ENCODE peak calls at places on chromosomes 16 and 17, in ten cellular contexts. One of them, this sample, is unnamed.
A peak's percentile ranks its signal among the peaks of the same experiment; 100 is the strongest.

GRCh38 chr17:2138318-2138717 is 83.4 kb downstream of the HIC1 start:
- DNase-seq in stomach: no peak
- DNase-seq in heart left ventricle: no peak
- DNase-seq in A549: no peak
- DNase-seq in CD8-positive, alpha-beta T cell: peak; percentile 37
- DNase-seq in endothelial cell of umbilical vein: no peak
- DNase-seq in PC-9: no peak
- DNase-seq in neural progenitor cell: no peak
- DNase-seq in Peyer's patch: peak; percentile 51
- DNase-seq in left ventricle myocardium inferior: no peak
- DNase-seq in this sample: no peak

GRCh38 chr16:19436540-19436939 is 18.9 kb downstream of the TMC5 start:
- DNase-seq in stomach: no peak
- DNase-seq in heart left ventricle: no peak
- DNase-seq in A549: no peak
- DNase-seq in CD8-positive, alpha-beta T cell: no peak
- DNase-seq in endothelial cell of umbilical vein: no peak
- DNase-seq in PC-9: no peak
- DNase-seq in neural progenitor cell: no peak
- DNase-seq in Peyer's patch: no peak
- DNase-seq in left ventricle myocardium inferior: no peak
- DNase-seq in this sample: no peak

GRCh38 chr16:51545951-51546350 is 394.9 kb upstream of the SALL1 start:
- DNase-seq in stomach: no peak
- DNase-seq in heart left ventricle: no peak
- DNase-seq in A549: no peak
- DNase-seq in CD8-positive, alpha-beta T cell: no peak
- DNase-seq in endothelial cell of umbilical vein: no peak
- DNase-seq in PC-9: no peak
- DNase-seq in neural progenitor cell: no peak
- DNase-seq in Peyer's patch: no peak
- DNase-seq in left ventricle myocardium inferior: no peak
- DNase-seq in this sample: no peak

GRCh38 chr17:14268264-14268663 is 31.6 kb upstream of the CDRT15 start:
- DNase-seq in stomach: no peak
- DNase-seq in heart left ventricle: no peak
- DNase-seq in A549: no peak
- DNase-seq in CD8-positive, alpha-beta T cell: no peak
- DNase-seq in endothelial cell of umbilical vein: no peak
- DNase-seq in PC-9: no peak
- DNase-seq in neural progenitor cell: no peak
- DNase-seq in Peyer's patch: no peak
- DNase-seq in left ventricle myocardium inferior: no peak
- DNase-seq in this sample: no peak

GRCh38 chr16:64846966-64847365 is 274.9 kb downstream of the CDH11 start:
- DNase-seq in stomach: no peak
- DNase-seq in heart left ventricle: no peak
- DNase-seq in A549: no peak
- DNase-seq in CD8-positive, alpha-beta T cell: no peak
- DNase-seq in endothelial cell of umbilical vein: no peak
- DNase-seq in PC-9: no peak
- DNase-seq in neural progenitor cell: no peak
- DNase-seq in Peyer's patch: no peak
- DNase-seq in left ventricle myocardium inferior: no peak
- DNase-seq in this sample: no peak

GRCh38 chr17:27860971-27861669 is 32.0 kb downstream of the LYRM9 start:
- DNase-seq in stomach: no peak
- DNase-seq in heart left ventricle: no peak
- DNase-seq in A549: no peak
- DNase-seq in CD8-positive, alpha-beta T cell: no peak
- DNase-seq in endothelial cell of umbilical vein: no peak
- DNase-seq in PC-9: no peak
- DNase-seq in neural progenitor cell: peak; percentile 11
- DNase-seq in Peyer's patch: no peak
- DNase-seq in left ventricle myocardium inferior: no peak
- DNase-seq in this sample: no peak

GRCh38 chr17:62823111-62823895 is 15.2 kb upstream of the MARCHF10 start:
- DNase-seq in stomach: no peak
- DNase-seq in heart left ventricle: no peak
- DNase-seq in A549: no peak
- DNase-seq in CD8-positive, alpha-beta T cell: no peak
- DNase-seq in endothelial cell of umbilical vein: no peak
- DNase-seq in PC-9: peak; percentile 88
- DNase-seq in neural progenitor cell: no peak
- DNase-seq in Peyer's patch: no peak
- DNase-seq in left ventricle myocardium inferior: no peak
- DNase-seq in this sample: no peak

GRCh38 chr16:87956771-87957279 is 5.6 kb downstream of the BANP start:
- DNase-seq in stomach: no peak
- DNase-seq in heart left ventricle: no peak
- DNase-seq in A549: peak; percentile 32
- DNase-seq in CD8-positive, alpha-beta T cell: no peak
- DNase-seq in endothelial cell of umbilical vein: peak; percentile 54
- DNase-seq in PC-9: peak; percentile 34
- DNase-seq in neural progenitor cell: no peak
- DNase-seq in Peyer's patch: no peak
- DNase-seq in left ventricle myocardium inferior: no peak
- DNase-seq in this sample: no peak

GRCh38 chr17:19448341-19449268 is 37.6 kb downstream of the RNF112 start:
- DNase-seq in stomach: no peak
- DNase-seq in heart left ventricle: no peak
- DNase-seq in A549: no peak
- DNase-seq in CD8-positive, alpha-beta T cell: no peak
- DNase-seq in endothelial cell of umbilical vein: peak; percentile 99
- DNase-seq in PC-9: peak; percentile 92
- DNase-seq in neural progenitor cell: no peak
- DNase-seq in Peyer's patch: no peak
- DNase-seq in left ventricle myocardium inferior: no peak
- DNase-seq in this sample: no peak

GRCh38 chr17:7323731-7324437 is 5.3 kb downstream of the NEURL4 start:
- DNase-seq in stomach: peak; percentile 67
- DNase-seq in heart left ventricle: no peak
- DNase-seq in A549: peak; percentile 83
- DNase-seq in CD8-positive, alpha-beta T cell: peak; percentile 72
- DNase-seq in endothelial cell of umbilical vein: peak; percentile 32
- DNase-seq in PC-9: no peak
- DNase-seq in neural progenitor cell: peak; percentile 72
- DNase-seq in Peyer's patch: peak; percentile 68
- DNase-seq in left ventricle myocardium inferior: peak; percentile 50
- DNase-seq in this sample: no peak

GRCh38 chr17:52470553-52470952 is 312.0 kb upstream of the CA10 start:
- DNase-seq in stomach: no peak
- DNase-seq in heart left ventricle: no peak
- DNase-seq in A549: no peak
- DNase-seq in CD8-positive, alpha-beta T cell: no peak
- DNase-seq in endothelial cell of umbilical vein: no peak
- DNase-seq in PC-9: no peak
- DNase-seq in neural progenitor cell: no peak
- DNase-seq in Peyer's patch: no peak
- DNase-seq in left ventricle myocardium inferior: no peak
- DNase-seq in this sample: no peak

GRCh38 chr17:51189162-51189561 is 23.0 kb downstream of the NME2 start:
- DNase-seq in stomach: no peak
- DNase-seq in heart left ventricle: no peak
- DNase-seq in A549: no peak
- DNase-seq in CD8-positive, alpha-beta T cell: no peak
- DNase-seq in endothelial cell of umbilical vein: no peak
- DNase-seq in PC-9: no peak
- DNase-seq in neural progenitor cell: no peak
- DNase-seq in Peyer's patch: no peak
- DNase-seq in left ventricle myocardium inferior: no peak
- DNase-seq in this sample: no peak

GRCh38 chr16:11238272-11239202 is 17.5 kb downstream of the SOCS1 start:
- DNase-seq in stomach: no peak
- DNase-seq in heart left ventricle: no peak
- DNase-seq in A549: no peak
- DNase-seq in CD8-positive, alpha-beta T cell: no peak
- DNase-seq in endothelial cell of umbilical vein: no peak
- DNase-seq in PC-9: no peak
- DNase-seq in neural progenitor cell: no peak
- DNase-seq in Peyer's patch: no peak
- DNase-seq in left ventricle myocardium inferior: no peak
- DNase-seq in this sample: no peak
- H3K4me1 ChIP-seq in stomach: peaks cover 9% of the 10 kb centered on the region
- H3K4me1 ChIP-seq in heart left ventricle: no peaks in the 10 kb centered on the region
- H3K4me1 ChIP-seq in A549: no peaks in the 10 kb centered on the region
- H3K4me1 ChIP-seq in CD8-positive, alpha-beta T cell: peaks cover 25% of the 10 kb centered on the region
- H3K4me1 ChIP-seq in endothelial cell of umbilical vein: no peaks in the 10 kb centered on the region
- H3K4me1 ChIP-seq in PC-9: no peaks in the 10 kb centered on the region
- H3K4me1 ChIP-seq in neural progenitor cell: no peaks in the 10 kb centered on the region
- H3K4me1 ChIP-seq in Peyer's patch: no peaks in the 10 kb centered on the region
- H3K4me1 ChIP-seq in left ventricle myocardium inferior: peaks cover 7% of the 10 kb centered on the region
- H3K4me1 ChIP-seq in this sample: peaks cover 3% of the 10 kb centered on the region

GRCh38 chr16:3030872-3031212 is 5.9 kb downstream of the BICDL2 start:
- DNase-seq in stomach: no peak
- DNase-seq in heart left ventricle: no peak
- DNase-seq in A549: no peak
- DNase-seq in CD8-positive, alpha-beta T cell: no peak
- DNase-seq in endothelial cell of umbilical vein: no peak
- DNase-seq in PC-9: no peak
- DNase-seq in neural progenitor cell: no peak
- DNase-seq in Peyer's patch: no peak
- DNase-seq in left ventricle myocardium inferior: no peak
- DNase-seq in this sample: no peak

GRCh38 chr16:3030128-3030871 is 6.4 kb downstream of the BICDL2 start:
- DNase-seq in stomach: no peak
- DNase-seq in heart left ventricle: no peak
- DNase-seq in A549: no peak
- DNase-seq in CD8-positive, alpha-beta T cell: no peak
- DNase-seq in endothelial cell of umbilical vein: no peak
- DNase-seq in PC-9: no peak
- DNase-seq in neural progenitor cell: no peak
- DNase-seq in Peyer's patch: no peak
- DNase-seq in left ventricle myocardium inferior: no peak
- DNase-seq in this sample: no peak

GRCh38 chr16:3029499-3030127 is 5.8 kb downstream of the THOC6 start:
- DNase-seq in stomach: no peak
- DNase-seq in heart left ventricle: no peak
- DNase-seq in A549: no peak
- DNase-seq in CD8-positive, alpha-beta T cell: peak; percentile 26
- DNase-seq in endothelial cell of umbilical vein: no peak
- DNase-seq in PC-9: no peak
- DNase-seq in neural progenitor cell: no peak
- DNase-seq in Peyer's patch: no peak
- DNase-seq in left ventricle myocardium inferior: no peak
- DNase-seq in this sample: no peak

GRCh38 chr16:3035289-3035971 is 1.3 kb downstream of the BICDL2 start:
- DNase-seq in stomach: no peak
- DNase-seq in heart left ventricle: no peak
- DNase-seq in A549: no peak
- DNase-seq in CD8-positive, alpha-beta T cell: no peak
- DNase-seq in endothelial cell of umbilical vein: no peak
- DNase-seq in PC-9: no peak
- DNase-seq in neural progenitor cell: no peak
- DNase-seq in Peyer's patch: no peak
- DNase-seq in left ventricle myocardium inferior: no peak
- DNase-seq in this sample: no peak

DNA sequence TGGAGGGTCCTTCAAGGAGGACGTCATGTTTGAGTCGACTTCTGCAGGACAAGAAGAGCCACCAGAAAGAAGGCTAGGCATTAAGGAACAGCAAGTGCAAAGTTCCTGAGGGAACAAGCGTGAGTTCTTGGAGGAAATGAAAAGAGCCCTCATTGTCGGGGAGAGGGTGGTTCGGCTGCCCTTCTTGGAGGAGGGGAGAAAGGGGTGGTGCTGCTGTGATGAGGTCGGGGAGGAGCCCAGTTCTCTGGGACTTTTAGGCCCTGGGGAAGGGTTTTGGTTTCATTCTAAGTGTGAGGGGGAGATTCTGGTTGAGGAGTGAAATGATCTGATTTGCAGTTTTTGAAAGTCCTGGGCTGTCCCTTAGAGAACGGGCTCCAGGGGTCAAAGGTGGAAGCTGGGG is 4.1 kb downstream of the BICDL2 start:
- DNase-seq in stomach: no peak
- DNase-seq in heart left ventricle: no peak
- DNase-seq in A549: no peak
- DNase-seq in CD8-positive, alpha-beta T cell: no peak
- DNase-seq in endothelial cell of umbilical vein: no peak
- DNase-seq in PC-9: no peak
- DNase-seq in neural progenitor cell: no peak
- DNase-seq in Peyer's patch: no peak
- DNase-seq in left ventricle myocardium inferior: no peak
- DNase-seq in this sample: no peak
- H3K4me3 ChIP-seq in stomach: no peak overlapping the region
- H3K4me3 ChIP-seq in heart left ventricle: no peak overlapping the region
- H3K4me3 ChIP-seq in A549: no peak overlapping the region
- H3K4me3 ChIP-seq in CD8-positive, alpha-beta T cell: no peak overlapping the region
- H3K4me3 ChIP-seq in endothelial cell of umbilical vein: no peak overlapping the region
- H3K4me3 ChIP-seq in PC-9: no peak overlapping the region
- H3K4me3 ChIP-seq in neural progenitor cell: no peak overlapping the region
- H3K4me3 ChIP-seq in Peyer's patch: no peak overlapping the region
- H3K4me3 ChIP-seq in left ventricle myocardium inferior: no peak overlapping the region
- H3K4me3 ChIP-seq in this sample: no peak overlapping the region

DNA sequence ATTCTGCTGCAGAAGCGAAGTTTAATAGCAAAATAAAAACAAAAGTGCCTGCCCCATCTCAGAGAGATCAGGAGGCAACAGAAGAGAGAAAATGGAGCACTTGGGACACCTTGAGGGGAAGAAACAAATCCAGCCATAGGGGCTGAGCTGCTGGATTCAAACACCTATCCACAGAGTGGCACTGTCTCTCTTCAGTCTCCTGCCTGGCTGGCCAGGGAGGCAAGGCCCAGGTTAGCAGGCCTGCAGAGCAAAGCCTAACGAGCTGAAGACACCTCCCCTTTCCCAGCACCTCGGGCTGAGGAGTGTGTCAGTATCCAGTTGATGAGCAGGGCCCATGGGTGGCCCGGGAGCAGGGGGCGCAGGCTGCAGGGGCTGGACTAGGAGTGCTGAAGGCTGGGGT is 8.8 kb upstream of the KRT31 start:
- DNase-seq in stomach: no peak
- DNase-seq in heart left ventricle: no peak
- DNase-seq in A549: no peak
- DNase-seq in CD8-positive, alpha-beta T cell: no peak
- DNase-seq in endothelial cell of umbilical vein: no peak
- DNase-seq in PC-9: peak; percentile 59
- DNase-seq in neural progenitor cell: peak; percentile 27
- DNase-seq in Peyer's patch: no peak
- DNase-seq in left ventricle myocardium inferior: no peak
- DNase-seq in this sample: no peak
- TF ChIP-seq CTCF in stomach: no peak
- TF ChIP-seq CTCF in heart left ventricle: no peak
- TF ChIP-seq CTCF in A549: peak; percentile 12
- TF ChIP-seq CTCF in CD8-positive, alpha-beta T cell: no peak
- TF ChIP-seq CTCF in endothelial cell of umbilical vein: no peak
- TF ChIP-seq CTCF in PC-9: peak; percentile 27
- TF ChIP-seq CTCF in neural progenitor cell: peak; percentile 15
- TF ChIP-seq CTCF in Peyer's patch: no peak
- TF ChIP-seq CTCF in left ventricle myocardium inferior: no peak
- TF ChIP-seq CTCF in this sample: no peak

DNA sequence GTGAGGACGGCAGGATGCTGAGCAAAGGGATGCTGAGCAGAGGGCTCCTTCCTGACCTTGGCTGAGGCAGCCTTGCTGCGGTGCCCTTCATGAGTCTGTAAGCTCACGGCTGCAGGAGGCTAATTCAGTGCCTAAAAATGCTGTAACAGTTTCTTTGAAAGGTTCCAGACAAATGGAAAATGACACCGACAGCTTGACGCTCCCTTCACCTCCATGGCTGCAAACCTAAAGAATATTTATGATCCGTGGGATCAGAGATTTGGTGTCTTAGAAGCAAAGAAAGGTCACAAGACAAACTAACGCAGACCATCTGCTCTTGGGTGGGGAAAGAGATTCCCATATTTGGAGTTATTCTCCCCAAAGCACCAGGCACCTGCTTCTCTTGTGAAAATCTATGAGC is 27.9 kb downstream of the TOM1L2 start:
- DNase-seq in stomach: no peak
- DNase-seq in heart left ventricle: no peak
- DNase-seq in A549: no peak
- DNase-seq in CD8-positive, alpha-beta T cell: no peak
- DNase-seq in endothelial cell of umbilical vein: no peak
- DNase-seq in PC-9: no peak
- DNase-seq in neural progenitor cell: no peak
- DNase-seq in Peyer's patch: no peak
- DNase-seq in left ventricle myocardium inferior: no peak
- DNase-seq in this sample: no peak
- H3K4me1 ChIP-seq in stomach: peaks cover 31% of the 10 kb centered on the region
- H3K4me1 ChIP-seq in heart left ventricle: peaks cover 75% of the 10 kb centered on the region
- H3K4me1 ChIP-seq in A549: peaks cover 57% of the 10 kb centered on the region
- H3K4me1 ChIP-seq in CD8-positive, alpha-beta T cell: peaks cover 8% of the 10 kb centered on the region
- H3K4me1 ChIP-seq in endothelial cell of umbilical vein: peaks cover 43% of the 10 kb centered on the region
- H3K4me1 ChIP-seq in PC-9: peaks cover 71% of the 10 kb centered on the region
- H3K4me1 ChIP-seq in neural progenitor cell: peaks cover 15% of the 10 kb centered on the region
- H3K4me1 ChIP-seq in Peyer's patch: no peaks in the 10 kb centered on the region
- H3K4me1 ChIP-seq in left ventricle myocardium inferior: peaks cover 99% of the 10 kb centered on the region
- H3K4me1 ChIP-seq in this sample: peaks cover 21% of the 10 kb centered on the region